ENCODE peak calls at places on chromosomes 6 and 20, in ten cellular contexts. Y, S, U, Q, K, O, R, V, P and A are unnamed samples.

GRCh38 chr20:44389871-44390270 is 34.4 kb downstream of the HNF4A start:
- DNase-seq in R (no peak), V (no peak), S (no peak), O (no peak), P (no peak), Y (no peak), Q (no peak), K (no peak), U (no peak), A (no peak)

GRCh38 chr6:37314803-37315515 is 38.8 kb upstream of the RNF8 start:
- DNase-seq in U (no peak), K (no peak), V (no peak), O (peak), Y (peak), Q (peak), S (no peak), R (peak), P (no peak), A (no peak)

GRCh38 chr6:30490031-30490876 is 945 bp downstream of the HLA-E start:
- DNase-seq in Y (peak), Q (peak), O (peak), P (no peak), K (no peak), V (peak), S (no peak), U (no peak), R (peak), A (peak)

GRCh38 chr6:111469543-111469942 is 13.5 kb downstream of the REV3L start:
- DNase-seq in Y (no peak), U (no peak), S (no peak), O (no peak), Q (no peak), V (no peak), P (no peak), R (no peak), K (no peak), A (peak)

GRCh38 chr6:125547320-125547843 is 202.1 kb upstream of the HEY2 start:
- DNase-seq in Y (peak), U (no peak), S (no peak), O (no peak), Q (no peak), K (no peak), V (no peak), R (no peak), P (no peak), A (no peak)

GRCh38 chr6:106442351-106442750 is 81.8 kb downstream of the CRYBG1 start:
- DNase-seq in Y (no peak), O (no peak), R (no peak), K (no peak), U (no peak), V (no peak), S (no peak), P (no peak), Q (no peak), A (no peak)

GRCh38 chr6:14274552-14275492 is 157.2 kb downstream of the CD83 start:
- DNase-seq in S (no peak), O (peak), R (no peak), K (peak), V (no peak), Q (no peak), Y (no peak), P (no peak), U (no peak), A (no peak)

GRCh38 chr6:24332306-24332705 is 25.6 kb downstream of the DCDC2 start:
- DNase-seq in O (peak), K (peak), V (no peak), S (peak), Y (no peak), Q (peak), R (no peak), U (no peak), P (no peak), A (peak)

GRCh38 chr20:46512943-46513844 is at the start of gene ZNF334:
- DNase-seq in K (no peak), P (no peak), S (no peak), Y (peak), R (peak), Q (peak), U (no peak), O (peak), V (peak), A (peak)

GRCh38 chr6:157779705-157780604 is 43.1 kb upstream of the SNX9 start:
- DNase-seq in K (no peak), P (no peak), O (peak), V (no peak), Q (peak), S (no peak), U (no peak), R (peak), Y (no peak), A (no peak)

GRCh38 chr6:83472767-83473166 is 39.6 kb upstream of the PRSS35 start:
- DNase-seq in O (no peak), R (no peak), Q (no peak), S (no peak), K (no peak), U (no peak), P (no peak), Y (no peak), V (no peak), A (no peak)

GRCh38 chr6:43308101-43308989 is at the start of gene CRIP3:
- DNase-seq in K (no peak), P (no peak), Q (peak), V (peak), O (peak), Y (peak), S (no peak), U (no peak), R (no peak), A (no peak)

GRCh38 chr20:58891686-58892125 is 39.2 kb downstream of the GNAS start:
- DNase-seq in Q (peak), P (no peak), R (no peak), V (peak), O (no peak), K (no peak), Y (peak), U (no peak), S (no peak), A (no peak)

GRCh38 chr6:20564269-20564668 is 30.0 kb downstream of the CDKAL1 start:
- DNase-seq in R (peak), O (no peak), P (no peak), V (no peak), S (no peak), Y (peak), K (no peak), U (no peak), Q (peak), A (no peak)

GRCh38 chr6:35494161-35494563 is 2.7 kb downstream of the TEAD3 start:
- DNase-seq in R (peak), V (no peak), U (no peak), Q (peak), Y (no peak), O (no peak), P (no peak), K (no peak), S (no peak), A (no peak)

GRCh38 chr6:83509416-83509815 is 2.9 kb upstream of the PRSS35 start:
- DNase-seq in V (no peak), O (peak), K (no peak), P (no peak), S (no peak), R (peak), U (no peak), Y (no peak), Q (peak), A (no peak)

GRCh38 chr6:13407709-13408695 is 79.4 kb downstream of the GFOD1 start:
- DNase-seq in S (peak), P (no peak), V (no peak), O (peak), Q (peak), U (peak), Y (no peak), K (no peak), R (peak), A (peak)

GRCh38 chr20:58219342-58219700 is 9.1 kb downstream of the ANKRD60 start:
- DNase-seq in Q (peak), P (peak), S (no peak), K (no peak), U (no peak), V (no peak), R (peak), O (peak), Y (peak), A (no peak)

GRCh38 chr6:46715106-46715505 is 20.1 kb downstream of the PLA2G7 start:
- DNase-seq in R (no peak), K (no peak), O (peak), V (no peak), Q (peak), S (no peak), P (no peak), Y (no peak), U (no peak), A (no peak)

GRCh38 chr6:42402184-42402583 is 49.5 kb downstream of the TRERF1 start:
- DNase-seq in R (peak), O (peak), Y (no peak), K (no peak), U (no peak), Q (peak), P (no peak), V (no peak), S (no peak), A (peak)

GRCh38 chr6:4728436-4728769 is 47.8 kb upstream of the CDYL start:
- DNase-seq in R (no peak), O (no peak), S (no peak), Y (no peak), V (no peak), P (no peak), U (no peak), Q (no peak), K (no peak), A (no peak)

GRCh38 chr20:46312075-46312944 is 4.0 kb upstream of the CDH22 start:
- DNase-seq in Y (peak), K (no peak), R (no peak), U (no peak), P (no peak), O (no peak), Q (no peak), V (peak), S (no peak), A (no peak)

GRCh38 chr20:41697861-41698559 is 79.8 kb upstream of the CHD6 start:
- DNase-seq in Y (peak), O (peak), S (no peak), Q (peak), P (no peak), K (no peak), R (peak), U (no peak), V (no peak), A (no peak)

GRCh38 chr6:168152306-168152963 is 73.4 kb upstream of the FRMD1 start:
- DNase-seq in S (no peak), U (no peak), P (no peak), R (no peak), Q (no peak), V (no peak), O (peak), Y (no peak), K (no peak), A (no peak)

DNA sequence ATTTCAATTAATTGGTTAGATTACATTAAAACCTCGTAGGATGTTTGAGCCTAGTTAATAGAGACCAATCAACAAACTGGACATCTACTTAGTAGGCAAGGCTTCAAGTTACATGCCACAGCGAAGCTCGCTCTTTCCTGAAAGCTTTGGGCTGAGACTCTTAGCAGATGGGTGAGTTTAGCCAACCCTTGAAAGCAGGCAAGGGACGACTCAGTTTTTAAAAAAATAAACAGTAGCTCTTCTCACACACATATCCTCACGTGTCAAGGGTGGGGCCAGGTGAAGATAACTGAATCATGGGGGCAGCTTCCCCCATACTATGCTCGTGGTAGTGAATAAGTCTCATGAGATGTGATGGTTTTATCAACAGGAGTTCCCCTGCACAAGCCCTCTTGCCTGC is 775 bp downstream of the MTFR2 start:
- DNase-seq in O (peak), P (no peak), R (peak), K (no peak), Y (no peak), U (no peak), S (no peak), Q (peak), V (no peak), A (no peak)
- H3K4me3 ChIP-seq in O (peak), P (peak), R (peak), K (peak), Y (peak), U (peak), S (peak), Q (peak), V (peak), A (peak)

GRCh38 chr6:149403534-149403933 is 3.5 kb downstream of the SUMO4 start:
- DNase-seq in R (no peak), Q (no peak), Y (no peak), V (no peak), K (peak), U (no peak), P (no peak), O (no peak), S (no peak), A (no peak)
- H3K4me3 ChIP-seq in R (no peak), Q (no peak), Y (no peak), V (no peak), K (no peak), U (no peak), P (no peak), O (no peak), S (no peak), A (no peak)

GRCh38 chr6:28545955-28546354 is 20.3 kb downstream of the GPX5 start:
- DNase-seq in S (no peak), Q (no peak), R (no peak), K (no peak), V (no peak), U (no peak), P (no peak), Y (no peak), O (no peak), A (no peak)

GRCh38 chr6:28544211-28544610 is 18.5 kb downstream of the GPX5 start:
- DNase-seq in R (no peak), Q (no peak), O (no peak), V (no peak), U (no peak), K (no peak), Y (no peak), S (no peak), P (no peak), A (no peak)

GRCh38 chr6:28541996-28542395 is 16.3 kb downstream of the GPX5 start:
- DNase-seq in Y (no peak), Q (no peak), U (no peak), R (no peak), P (no peak), S (no peak), O (no peak), V (no peak), K (no peak), A (no peak)

GRCh38 chr6:28543671-28544131 is 18.0 kb downstream of the GPX5 start:
- DNase-seq in O (no peak), K (no peak), S (no peak), R (no peak), Y (no peak), U (no peak), Q (peak), P (no peak), V (peak), A (no peak)

DNA sequence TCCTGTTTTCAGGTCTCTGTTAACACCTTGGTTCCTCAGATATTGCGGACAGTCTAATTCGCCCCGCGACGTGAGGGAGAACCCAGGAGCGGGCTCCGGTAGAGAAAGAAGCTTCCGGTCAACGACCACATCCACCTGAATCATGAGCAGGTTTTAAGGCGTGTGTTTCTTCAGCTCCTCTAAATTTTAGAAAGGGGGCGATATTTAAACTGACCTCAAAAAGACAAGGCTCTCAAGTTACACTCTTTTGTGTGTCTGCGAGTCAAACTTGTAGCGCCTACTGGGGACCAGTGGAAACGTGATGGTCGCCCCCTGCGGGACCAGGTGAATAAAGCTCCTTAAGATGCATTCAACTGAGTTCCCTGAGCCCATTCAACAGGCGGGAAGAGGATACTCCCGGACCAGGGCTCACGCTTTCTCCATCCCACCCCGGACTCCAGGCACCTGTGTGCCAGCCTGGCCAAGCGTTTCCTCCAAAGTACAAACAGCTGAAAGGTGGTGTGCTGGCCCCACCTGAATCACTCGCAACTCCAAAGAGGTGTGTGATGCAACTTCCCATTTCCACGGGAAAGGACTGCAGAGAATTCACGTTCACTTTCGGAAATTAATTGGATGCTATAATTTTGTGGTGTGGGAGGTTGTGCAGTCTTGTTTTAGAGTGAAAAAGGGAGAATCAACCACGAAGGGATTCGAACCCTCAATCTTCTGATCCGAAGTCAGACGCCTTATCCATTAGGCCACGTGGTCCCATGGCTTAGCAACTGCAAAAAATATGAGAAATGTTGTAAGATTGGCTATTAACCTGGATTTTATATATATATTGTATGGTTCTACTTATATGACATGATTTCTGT is 17.0 kb downstream of the GPX5 start:
- DNase-seq in P (peak), R (peak), Y (peak), O (peak), S (no peak), K (peak), Q (peak), U (peak), V (peak), A (no peak)
- H3K4me3 ChIP-seq in P (peak), R (peak), Y (peak), O (no peak), S (peak), K (peak), Q (no peak), U (no peak), V (peak), A (peak)

GRCh38 chr6:26593278-26594127 is 3.2 kb upstream of the ABT1 start:
- DNase-seq in U (no peak), R (no peak), S (no peak), Q (no peak), K (no peak), P (no peak), V (no peak), O (no peak), Y (no peak), A (no peak)
- H3K4me3 ChIP-seq in U (no peak), R (no peak), S (no peak), Q (peak), K (peak), P (no peak), V (no peak), O (no peak), Y (no peak), A (no peak)

GRCh38 chr6:131443514-131443913 is 129.5 kb upstream of the ARG1 start:
- DNase-seq in P (no peak), R (no peak), O (no peak), U (no peak), Q (no peak), K (no peak), V (no peak), S (no peak), Y (no peak), A (no peak)
- H3K4me3 ChIP-seq in P (no peak), R (no peak), O (no peak), U (no peak), Q (no peak), K (no peak), V (no peak), S (no peak), Y (no peak), A (no peak)

DNA sequence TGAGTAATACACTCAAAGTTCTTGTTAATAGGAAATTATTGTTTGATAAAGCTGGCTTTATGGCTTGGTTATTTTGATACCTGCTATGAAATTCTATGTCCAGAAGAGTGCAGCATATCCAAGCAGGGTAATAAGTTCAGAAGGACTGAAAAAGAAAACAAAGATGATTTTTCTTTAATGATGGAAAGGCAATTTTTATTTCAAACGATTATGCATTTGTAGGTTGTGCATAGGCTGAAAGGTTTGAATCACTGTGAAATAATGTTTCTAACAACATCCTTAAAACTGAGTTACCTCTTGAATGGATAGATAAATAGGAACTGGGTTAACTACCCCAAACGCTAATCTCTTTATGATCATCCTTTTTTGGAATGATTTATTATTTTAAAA is 1.4 kb upstream of the MAN1A1 start:
- DNase-seq in S (no peak), R (peak), U (no peak), O (peak), Q (peak), K (no peak), Y (peak), V (no peak), P (no peak), A (peak)
- H3K4me3 ChIP-seq in S (no peak), R (no peak), U (peak), O (peak), Q (peak), K (peak), Y (no peak), V (peak), P (peak), A (no peak)

GRCh38 chr6:133896344-133896721 is 7.4 kb downstream of the TCF21 start:
- DNase-seq in P (no peak), K (no peak), U (no peak), O (no peak), S (no peak), Q (no peak), Y (no peak), R (no peak), V (no peak), A (no peak)
- H3K4me3 ChIP-seq in P (no peak), K (no peak), U (no peak), O (no peak), S (no peak), Q (peak), Y (no peak), R (no peak), V (no peak), A (no peak)